ENCODE peak calls at places on chromosomes 5 and 9, in four cellular contexts. One of them, this sample, is unnamed.

GRCh38 chr9:113309204-113309813 is 6.1 kb upstream of the RNF183 start:
- DNase-seq in pons: peak; percentile 71
- DNase-seq in right cardiac atrium: no peak
- DNase-seq in hypothalamus: no peak
- DNase-seq in this sample: peak; percentile 30

GRCh38 chr9:12695474-12695873 is 2.3 kb downstream of the TYRP1 start:
- DNase-seq in pons: no peak
- DNase-seq in right cardiac atrium: peak; percentile 16
- DNase-seq in hypothalamus: no peak
- DNase-seq in this sample: peak; percentile 80

GRCh38 chr9:120432600-120432999 is 147.4 kb downstream of the CDK5RAP2 start:
- DNase-seq in pons: no peak
- DNase-seq in right cardiac atrium: no peak
- DNase-seq in hypothalamus: no peak
- DNase-seq in this sample: no peak

GRCh38 chr9:85262333-85262732 is 479.4 kb downstream of the AGTPBP1 start:
- DNase-seq in pons: no peak
- DNase-seq in right cardiac atrium: no peak
- DNase-seq in hypothalamus: no peak
- DNase-seq in this sample: peak; percentile 51

GRCh38 chr9:86187121-86187520 is 72.3 kb downstream of the C9orf153 start:
- DNase-seq in pons: no peak
- DNase-seq in right cardiac atrium: no peak
- DNase-seq in hypothalamus: no peak
- DNase-seq in this sample: no peak

GRCh38 chr5:137141779-137142178 is 357.3 kb downstream of the SPOCK1 start:
- DNase-seq in pons: peak; percentile 52
- DNase-seq in right cardiac atrium: no peak
- DNase-seq in hypothalamus: no peak
- DNase-seq in this sample: peak; percentile 85

GRCh38 chr5:84028093-84028492 is 307.4 kb upstream of the HAPLN1 start:
- DNase-seq in pons: no peak
- DNase-seq in right cardiac atrium: no peak
- DNase-seq in hypothalamus: no peak
- DNase-seq in this sample: no peak

GRCh38 chr5:143241892-143242291 is 161.6 kb downstream of the NR3C1 start:
- DNase-seq in pons: no peak
- DNase-seq in right cardiac atrium: no peak
- DNase-seq in hypothalamus: no peak
- DNase-seq in this sample: no peak

GRCh38 chr9:124799274-124800006 is 22.5 kb downstream of the OLFML2A start:
- DNase-seq in pons: no peak
- DNase-seq in right cardiac atrium: no peak
- DNase-seq in hypothalamus: no peak
- DNase-seq in this sample: no peak

GRCh38 chr9:91378695-91379127 is 17.0 kb upstream of the AUH start:
- DNase-seq in pons: no peak
- DNase-seq in right cardiac atrium: no peak
- DNase-seq in hypothalamus: no peak
- DNase-seq in this sample: no peak

GRCh38 chr5:124433170-124433569 is 313.3 kb downstream of the ZNF608 start:
- DNase-seq in pons: no peak
- DNase-seq in right cardiac atrium: no peak
- DNase-seq in hypothalamus: no peak
- DNase-seq in this sample: no peak

GRCh38 chr9:86321373-86321772 is 32.8 kb downstream of the TUT7 start:
- DNase-seq in pons: no peak
- DNase-seq in right cardiac atrium: no peak
- DNase-seq in hypothalamus: no peak
- DNase-seq in this sample: no peak

GRCh38 chr9:112174965-112175795 is at the start of gene SUSD1:
- DNase-seq in pons: no peak
- DNase-seq in right cardiac atrium: peak; percentile 84
- DNase-seq in hypothalamus: no peak
- DNase-seq in this sample: no peak

GRCh38 chr5:171421331-171422262 is 2.1 kb downstream of the FGF18 start:
- DNase-seq in pons: no peak
- DNase-seq in right cardiac atrium: peak; percentile 52
- DNase-seq in hypothalamus: no peak
- DNase-seq in this sample: no peak

GRCh38 chr5:32538031-32538547 is 47.3 kb upstream of the SUB1 start:
- DNase-seq in pons: no peak
- DNase-seq in right cardiac atrium: peak; percentile 82
- DNase-seq in hypothalamus: no peak
- DNase-seq in this sample: no peak

GRCh38 chr5:168766038-168766700 is 187.0 kb upstream of the PANK3 start:
- DNase-seq in pons: peak; percentile 77
- DNase-seq in right cardiac atrium: no peak
- DNase-seq in hypothalamus: peak; percentile 27
- DNase-seq in this sample: no peak

GRCh38 chr9:71783120-71783523 is 14.8 kb upstream of the CEMIP2 start:
- DNase-seq in pons: no peak
- DNase-seq in right cardiac atrium: peak; percentile 54
- DNase-seq in hypothalamus: no peak
- DNase-seq in this sample: no peak

GRCh38 chr5:54212331-54212730 is 98.0 kb downstream of the ARL15 start:
- DNase-seq in pons: no peak
- DNase-seq in right cardiac atrium: no peak
- DNase-seq in hypothalamus: no peak
- DNase-seq in this sample: peak; percentile 79

GRCh38 chr9:70113403-70114022 is 69.9 kb downstream of the MAMDC2 start:
- DNase-seq in pons: peak; percentile 49
- DNase-seq in right cardiac atrium: peak; percentile 67
- DNase-seq in hypothalamus: no peak
- DNase-seq in this sample: peak; percentile 42

GRCh38 chr5:142107729-142108431 is 699 bp upstream of the NDFIP1 start:
- DNase-seq in pons: no peak
- DNase-seq in right cardiac atrium: no peak
- DNase-seq in hypothalamus: no peak
- DNase-seq in this sample: no peak

GRCh38 chr5:95878417-95879323 is 56.1 kb upstream of the GLRX start:
- DNase-seq in pons: no peak
- DNase-seq in right cardiac atrium: no peak
- DNase-seq in hypothalamus: no peak
- DNase-seq in this sample: no peak

GRCh38 chr9:133463234-133463863 is 3.6 kb downstream of the CACFD1 start:
- DNase-seq in pons: no peak
- DNase-seq in right cardiac atrium: peak; percentile 67
- DNase-seq in hypothalamus: no peak
- DNase-seq in this sample: no peak

GRCh38 chr9:124267271-124267807 is 9.6 kb downstream of the NEK6 start:
- DNase-seq in pons: peak; percentile 55
- DNase-seq in right cardiac atrium: no peak
- DNase-seq in hypothalamus: peak; percentile 62
- DNase-seq in this sample: no peak

GRCh38 chr5:138662599-138662998 is 87.4 kb upstream of the HSPA9 start:
- DNase-seq in pons: no peak
- DNase-seq in right cardiac atrium: no peak
- DNase-seq in hypothalamus: no peak
- DNase-seq in this sample: no peak

GRCh38 chr9:126513159-126514036 is 100.3 kb upstream of the LMX1B start:
- DNase-seq in pons: no peak
- DNase-seq in right cardiac atrium: no peak
- DNase-seq in hypothalamus: no peak
- DNase-seq in this sample: no peak

GRCh38 chr9:25543806-25544205 is 134.4 kb downstream of the TUSC1 start:
- DNase-seq in pons: no peak
- DNase-seq in right cardiac atrium: no peak
- DNase-seq in hypothalamus: no peak
- DNase-seq in this sample: no peak

GRCh38 chr5:131980696-131981095 is 30.8 kb downstream of the ACSL6 start:
- DNase-seq in pons: no peak
- DNase-seq in right cardiac atrium: no peak
- DNase-seq in hypothalamus: no peak
- DNase-seq in this sample: no peak

GRCh38 chr9:126985870-126986498 is 71.4 kb downstream of the RALGPS1 start:
- DNase-seq in pons: peak; percentile 70
- DNase-seq in right cardiac atrium: peak; percentile 86
- DNase-seq in hypothalamus: no peak
- DNase-seq in this sample: peak; percentile 28

GRCh38 chr9:84001621-84002020 is 21.0 kb downstream of the RMI1 start:
- DNase-seq in pons: peak; percentile 41
- DNase-seq in right cardiac atrium: no peak
- DNase-seq in hypothalamus: no peak
- DNase-seq in this sample: no peak

GRCh38 chr5:53246042-53246836 is 136.7 kb upstream of the MOCS2 start:
- DNase-seq in pons: peak; percentile 6
- DNase-seq in right cardiac atrium: no peak
- DNase-seq in hypothalamus: no peak
- DNase-seq in this sample: no peak

GRCh38 chr9:4738866-4739586 is 2.0 kb downstream of the AK3 start:
- DNase-seq in pons: no peak
- DNase-seq in right cardiac atrium: no peak
- DNase-seq in hypothalamus: no peak
- DNase-seq in this sample: no peak

GRCh38 chr5:147939431-147940114 is 33.2 kb upstream of the C5orf46 start:
- DNase-seq in pons: no peak
- DNase-seq in right cardiac atrium: no peak
- DNase-seq in hypothalamus: no peak
- DNase-seq in this sample: no peak

GRCh38 chr9:22238809-22239684 is 207.6 kb upstream of the DMRTA1 start:
- DNase-seq in pons: peak; percentile 26
- DNase-seq in right cardiac atrium: no peak
- DNase-seq in hypothalamus: no peak
- DNase-seq in this sample: peak; percentile 44

GRCh38 chr9:137053944-137054931 is at the start of gene ENTPD2:
- DNase-seq in pons: no peak
- DNase-seq in right cardiac atrium: peak; percentile 74
- DNase-seq in hypothalamus: no peak
- DNase-seq in this sample: no peak

GRCh38 chr5:148739524-148739923 is 85.2 kb upstream of the HTR4 start:
- DNase-seq in pons: peak; percentile 25
- DNase-seq in right cardiac atrium: no peak
- DNase-seq in hypothalamus: no peak
- DNase-seq in this sample: no peak

GRCh38 chr9:26955222-26955903 is 849 bp upstream of the IFT74 start:
- DNase-seq in pons: peak; percentile 80
- DNase-seq in right cardiac atrium: no peak
- DNase-seq in hypothalamus: no peak
- DNase-seq in this sample: no peak

GRCh38 chr9:115118471-115119156 is 657 bp upstream of the TNC start:
- DNase-seq in pons: peak; percentile 44
- DNase-seq in right cardiac atrium: peak; percentile 51
- DNase-seq in hypothalamus: no peak
- DNase-seq in this sample: peak; percentile 86

GRCh38 chr5:54581831-54582548 is 64.4 kb downstream of the SNX18 start:
- DNase-seq in pons: no peak
- DNase-seq in right cardiac atrium: no peak
- DNase-seq in hypothalamus: no peak
- DNase-seq in this sample: no peak

GRCh38 chr5:141734501-141735231 is 52.6 kb upstream of the ARAP3 start:
- DNase-seq in pons: no peak
- DNase-seq in right cardiac atrium: peak; percentile 71
- DNase-seq in hypothalamus: no peak
- DNase-seq in this sample: peak; percentile 46

GRCh38 chr5:140073296-140073695 is 30.2 kb upstream of the NRG2 start:
- DNase-seq in pons: peak; percentile 35
- DNase-seq in right cardiac atrium: no peak
- DNase-seq in hypothalamus: no peak
- DNase-seq in this sample: no peak